ENCODE peak calls at places on chromosomes 16 and 17, in five cellular contexts. R, Z, W, J and Y are unnamed samples.

GRCh38 chr16:22631264-22631663 is 120.6 kb downstream of the NPIPB5 start:
- DNase-seq in R (no peak), Z (no peak), W (no peak), J (no peak), Y (no peak)

GRCh38 chr17:81867123-81867951 is 3.8 kb downstream of the ARHGDIA start:
- DNase-seq in R (no peak), Z (no peak), W (no peak), J (peak), Y (no peak)

GRCh38 chr16:14399397-14400284 is 230.4 kb downstream of the PARN start:
- DNase-seq in R (no peak), Z (peak), W (peak), J (peak), Y (no peak)

GRCh38 chr17:59840329-59840907 is 52.3 kb downstream of the TUBD1 start:
- DNase-seq in R (no peak), Z (no peak), W (peak), J (peak), Y (no peak)

GRCh38 chr17:46194393-46195216 is 1.4 kb upstream of the KANSL1 start:
- DNase-seq in R (no peak), Z (peak), W (no peak), J (peak), Y (no peak)

GRCh38 chr17:62995377-62995885 is 29.4 kb downstream of the TANC2 start:
- DNase-seq in R (no peak), Z (no peak), W (no peak), J (peak), Y (no peak)

GRCh38 chr17:29591737-29592624 is 951 bp upstream of the ANKRD13B start:
- DNase-seq in R (peak), Z (peak), W (no peak), J (peak), Y (peak)

GRCh38 chr17:4565209-4566141 is 5.1 kb upstream of the GGT6 start:
- DNase-seq in R (no peak), Z (peak), W (peak), J (peak), Y (peak)